ENCODE peak calls at places on chromosomes 3 and 15, in ten cellular contexts. T, Q, X, N, D, K, E, C, A and L are unnamed samples. For H3K4me1 and H3K36me3, the result is how much of the 10 kb centered on the place peaks cover.

GRCh38 chr3:81395739-81396138 is 365.7 kb downstream of the GBE1 start:
- DNase-seq in N (no peak), A (no peak), T (no peak), E (no peak), Q (no peak), K (no peak), X (peak), C (no peak), D (no peak), L (no peak)

GRCh38 chr15:89122532-89123525 is 34.6 kb downstream of the ABHD2 start:
- DNase-seq in K (no peak), D (no peak), Q (no peak), X (no peak), E (no peak), A (no peak), C (no peak), T (no peak), N (no peak), L (no peak)

GRCh38 chr15:41429003-41429890 is 12.4 kb downstream of the RTF1 start:
- DNase-seq in T (no peak), E (no peak), K (no peak), Q (no peak), D (no peak), N (no peak), C (no peak), X (no peak), A (no peak), L (no peak)

GRCh38 chr3:120908030-120908802 is at the start of gene STXBP5L:
- DNase-seq in N (peak), E (peak), X (no peak), A (peak), K (peak), Q (peak), D (peak), T (peak), C (peak), L (peak)

GRCh38 chr15:95737051-95737450 is 593.4 kb upstream of the NR2F2 start:
- DNase-seq in T (no peak), N (no peak), A (no peak), E (no peak), X (no peak), D (no peak), K (no peak), Q (no peak), C (no peak), L (no peak)

GRCh38 chr3:190443257-190443656 is 6.4 kb downstream of the TMEM207 start:
- DNase-seq in N (no peak), D (no peak), T (no peak), C (no peak), A (no peak), X (no peak), K (no peak), Q (no peak), E (no peak), L (no peak)

GRCh38 chr3:194548346-194549321 is 61.8 kb upstream of the ATP13A3 start:
- DNase-seq in X (no peak), C (no peak), A (no peak), Q (no peak), K (no peak), D (no peak), T (no peak), E (no peak), N (no peak), L (no peak)

GRCh38 chr3:172268425-172268824 is 179.8 kb downstream of the GHSR start:
- DNase-seq in D (no peak), Q (no peak), A (no peak), X (no peak), E (no peak), T (no peak), C (no peak), K (no peak), N (no peak), L (no peak)

GRCh38 chr3:63015614-63016016 is 140.4 kb upstream of the CADPS start:
- DNase-seq in Q (no peak), T (no peak), K (no peak), X (no peak), C (no peak), E (no peak), D (no peak), A (no peak), N (no peak), L (no peak)

GRCh38 chr3:88167704-88168103 is 17.9 kb downstream of the C3orf38 start:
- DNase-seq in D (no peak), Q (no peak), K (no peak), N (no peak), X (no peak), A (no peak), C (no peak), E (no peak), T (no peak), L (no peak)

GRCh38 chr3:53174346-53175250 is 13.6 kb downstream of the PRKCD start:
- DNase-seq in D (no peak), Q (no peak), X (peak), T (no peak), E (no peak), C (no peak), A (no peak), N (no peak), K (no peak), L (no peak)

GRCh38 chr3:135215516-135215915 is 420.5 kb downstream of the EPHB1 start:
- DNase-seq in N (no peak), E (no peak), C (no peak), T (no peak), X (no peak), Q (no peak), D (no peak), K (no peak), A (no peak), L (no peak)

DNA sequence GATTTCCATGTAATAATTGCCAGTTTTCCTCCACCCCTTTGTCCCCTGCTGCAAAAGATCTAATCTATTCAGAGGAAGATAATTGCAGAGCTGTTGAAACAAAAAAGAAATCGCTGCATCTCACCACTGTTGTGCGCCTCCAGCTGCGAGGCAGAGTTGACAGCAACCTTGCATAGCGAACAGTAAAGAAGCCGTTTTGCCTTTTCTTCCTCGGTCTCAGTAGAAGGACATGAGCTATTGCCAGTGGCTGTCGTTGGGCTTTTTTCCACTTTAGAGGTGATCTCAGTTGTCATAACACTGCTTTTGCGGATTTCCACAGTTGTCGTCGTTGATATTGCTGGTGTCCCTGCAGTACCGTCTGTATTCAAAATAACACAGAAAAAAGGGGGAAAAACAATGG is 314.2 kb downstream of the ZNF385D start:
- DNase-seq in Q (no peak), A (no peak), D (no peak), C (no peak), T (no peak), N (no peak), K (no peak), E (no peak), X (no peak), L (no peak)
- H3K4me1 ChIP-seq in Q (under half), A (under half), D (under half), C (under half), T (under half), N (under half), K (under half), E (under half), X (under half), L (under half)

GRCh38 chr3:47432673-47433072 is 43.1 kb downstream of the SCAP start:
- DNase-seq in C (no peak), N (no peak), X (no peak), K (peak), T (no peak), D (no peak), Q (no peak), A (no peak), E (peak), L (no peak)

GRCh38 chr3:47431225-47431624 is 44.5 kb downstream of the SCAP start:
- DNase-seq in X (no peak), E (no peak), A (no peak), Q (no peak), D (no peak), C (no peak), K (no peak), T (no peak), N (no peak), L (no peak)

GRCh38 chr3:47436180-47436579 is 39.6 kb downstream of the SCAP start:
- DNase-seq in E (peak), Q (no peak), N (no peak), D (no peak), A (no peak), X (no peak), C (no peak), K (peak), T (no peak), L (no peak)

GRCh38 chr3:47433796-47434195 is 41.9 kb downstream of the SCAP start:
- DNase-seq in C (no peak), D (no peak), X (no peak), T (no peak), K (peak), N (no peak), A (no peak), Q (no peak), E (peak), L (no peak)

DNA sequence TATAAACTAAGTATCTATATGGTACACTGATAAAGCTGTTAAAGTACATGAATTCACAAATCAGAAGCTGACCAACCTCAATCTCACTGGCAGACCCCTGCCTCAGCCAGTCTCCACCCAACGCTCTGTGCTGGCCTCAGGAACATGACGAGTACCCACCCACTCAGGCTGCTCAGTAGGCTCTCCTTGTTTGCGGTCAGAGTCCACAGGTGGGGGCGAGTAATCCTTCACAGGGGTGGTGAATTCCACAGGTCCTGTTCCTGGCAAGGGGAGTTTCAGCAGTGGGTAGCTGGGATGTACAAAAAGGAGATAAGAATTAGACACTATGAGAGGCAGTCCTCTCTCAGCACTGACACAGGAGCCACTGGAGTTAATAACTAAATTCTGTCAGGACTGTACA is 40.9 kb downstream of the SCAP start:
- DNase-seq in A (no peak), C (no peak), K (peak), N (no peak), Q (no peak), T (no peak), D (no peak), X (no peak), E (peak), L (no peak)
- H3K36me3 ChIP-seq in A (half or more), C (half or more), K (under half), N (under half), Q (half or more), T (half or more), D (under half), X (under half), E (under half), L (under half)

GRCh38 chr3:116707531-116707930 is 2.0 kb upstream of the TUSC7 start:
- DNase-seq in A (no peak), T (no peak), X (no peak), N (no peak), K (no peak), D (no peak), C (no peak), E (no peak), Q (no peak), L (no peak)

DNA sequence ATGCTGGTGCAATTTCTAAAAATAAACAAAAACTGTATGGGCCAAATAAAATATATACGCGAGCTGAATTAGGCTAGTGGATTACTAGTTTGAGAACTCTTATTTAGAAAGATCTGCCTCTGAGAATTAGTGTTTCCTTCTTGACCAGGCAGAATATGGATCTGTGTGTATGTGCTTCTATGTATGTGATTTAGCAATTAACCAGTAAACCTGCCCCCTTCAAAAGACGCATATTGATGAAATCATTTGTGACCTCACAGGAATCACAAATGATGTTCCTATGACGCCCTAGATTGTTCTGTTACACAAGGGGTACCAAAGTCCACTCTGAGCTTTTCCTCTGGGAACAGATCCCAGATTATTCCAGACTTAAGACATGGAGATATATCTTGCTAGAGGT is at the start of gene TUSC7:
- DNase-seq in C (no peak), X (no peak), N (no peak), D (no peak), K (no peak), E (no peak), T (no peak), A (no peak), Q (no peak), L (no peak)
- H3K4me1 ChIP-seq in C (under half), X (under half), N (under half), D (under half), K (under half), E (under half), T (under half), A (under half), Q (under half), L (under half)

DNA sequence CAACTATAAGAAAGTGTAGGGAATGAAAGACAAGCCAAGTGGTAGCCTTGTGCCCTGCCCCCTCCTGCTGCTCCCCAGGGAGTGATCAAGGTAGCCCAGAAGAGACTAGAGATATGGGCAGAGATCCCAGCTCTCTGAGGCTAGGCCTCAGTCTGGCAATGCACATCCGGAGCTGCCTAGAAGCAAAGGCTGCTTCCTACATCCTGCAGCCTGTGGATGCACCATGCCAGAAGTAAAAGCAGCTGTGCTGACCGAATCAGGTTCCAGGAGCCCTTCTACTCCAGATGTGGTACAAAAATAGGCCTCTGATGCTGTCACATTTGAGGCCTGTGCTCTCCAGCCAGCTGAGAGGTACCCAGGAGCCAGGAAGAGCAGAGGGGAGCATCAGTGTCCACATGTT is 16.0 kb downstream of the TRAIP start:
- DNase-seq in D (no peak), T (no peak), X (no peak), Q (no peak), C (no peak), A (peak), N (no peak), K (no peak), E (no peak), L (no peak)
- H3K36me3 ChIP-seq in D (under half), T (under half), X (under half), Q (under half), C (under half), A (under half), N (under half), K (under half), E (under half), L (under half)

GRCh38 chr15:97706059-97706458 is 254.4 kb upstream of the ARRDC4 start:
- DNase-seq in N (peak), E (no peak), D (no peak), A (no peak), C (no peak), Q (no peak), T (no peak), X (no peak), K (no peak), L (no peak)
- H3K4me1 ChIP-seq in N (under half), E (under half), D (under half), A (under half), C (under half), Q (under half), T (under half), X (under half), K (under half), L (under half)

GRCh38 chr3:66380200-66380932 is 120.5 kb downstream of the LRIG1 start:
- DNase-seq in D (no peak), Q (no peak), T (no peak), C (no peak), E (no peak), A (no peak), X (no peak), N (no peak), K (no peak), L (peak)

GRCh38 chr3:66381621-66382020 is 119.2 kb downstream of the LRIG1 start:
- DNase-seq in T (peak), N (no peak), Q (no peak), C (no peak), D (no peak), E (no peak), X (no peak), A (no peak), K (no peak), L (peak)

GRCh38 chr3:66383023-66383422 is 117.8 kb downstream of the LRIG1 start:
- DNase-seq in K (no peak), A (no peak), Q (no peak), E (no peak), X (no peak), D (no peak), N (no peak), T (no peak), C (no peak), L (no peak)

GRCh38 chr3:66383998-66384745 is 116.7 kb downstream of the LRIG1 start:
- DNase-seq in A (no peak), K (no peak), X (no peak), D (no peak), N (no peak), Q (no peak), C (no peak), T (no peak), E (no peak), L (peak)

GRCh38 chr3:66382142-66382541 is 118.7 kb downstream of the LRIG1 start:
- DNase-seq in E (no peak), T (no peak), K (no peak), Q (no peak), X (no peak), C (no peak), N (no peak), A (no peak), D (no peak), L (peak)
- H3K36me3 ChIP-seq in E (half or more), T (half or more), K (under half), Q (half or more), X (half or more), C (half or more), N (under half), A (half or more), D (half or more), L (half or more)

DNA sequence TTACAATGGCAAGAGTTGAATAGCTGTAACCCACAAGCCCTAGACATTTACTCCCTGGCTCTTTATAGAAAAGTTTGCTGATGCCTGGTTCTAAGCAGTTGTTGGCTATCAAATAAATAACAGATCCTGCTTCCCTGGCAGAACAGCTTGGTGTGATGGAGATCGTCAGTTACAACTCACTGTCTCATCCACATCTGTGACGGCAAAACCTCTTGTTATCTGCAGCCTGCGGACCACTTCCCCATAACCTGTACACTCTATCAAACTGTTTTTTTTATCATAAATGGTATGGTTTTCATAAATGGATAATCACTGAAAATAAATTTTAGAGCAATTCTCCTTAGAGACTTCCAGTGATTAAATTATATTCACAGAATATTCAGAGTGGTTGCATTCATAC is 14.1 kb downstream of the ZDHHC3 start:
- DNase-seq in A (no peak), K (no peak), C (no peak), E (no peak), X (no peak), T (no peak), N (no peak), D (no peak), Q (no peak), L (no peak)
- H3K4me1 ChIP-seq in A (under half), K (under half), C (half or more), E (under half), X (half or more), T (under half), N (under half), D (under half), Q (under half), L (half or more)